ENCODE peak calls at places on chromosome X, in ten cellular contexts. I, T, S, U, D, R, K, H, J and A are unnamed samples.

GRCh38 chrX:106897259-106897658 is 5.9 kb downstream of the RIPPLY1 start:
- DNase-seq in U (peak), I (no peak), K (no peak), T (no peak), J (no peak), D (no peak), S (no peak), R (no peak), H (no peak), A (peak)

GRCh38 chrX:135572436-135572835 is 52.0 kb downstream of the INTS6L start:
- DNase-seq in D (peak), T (no peak), K (no peak), I (no peak), J (no peak), S (no peak), U (peak), H (no peak), R (no peak), A (no peak)

GRCh38 chrX:56853436-56853835 is 124.4 kb downstream of the NBDY start:
- DNase-seq in S (no peak), H (no peak), T (no peak), R (no peak), K (no peak), U (no peak), D (no peak), J (no peak), I (no peak), A (no peak)

GRCh38 chrX:129769467-129770154 is 10.1 kb upstream of the SASH3 start:
- DNase-seq in I (peak), T (no peak), H (no peak), D (peak), J (no peak), R (no peak), S (no peak), K (no peak), U (no peak), A (no peak)

GRCh38 chrX:107537815-107538214 is 88.4 kb downstream of the FRMPD3 start:
- DNase-seq in K (no peak), I (peak), U (peak), S (no peak), H (peak), T (peak), J (peak), D (peak), R (no peak), A (peak)

GRCh38 chrX:82087699-82088098 is 885.8 kb downstream of the SH3BGRL start:
- DNase-seq in H (no peak), D (no peak), K (no peak), S (no peak), I (no peak), U (no peak), T (no peak), J (no peak), R (no peak), A (no peak)

GRCh38 chrX:68732906-68733493 is 85.5 kb downstream of the STARD8 start:
- DNase-seq in D (peak), U (peak), R (no peak), J (peak), T (peak), I (peak), K (no peak), S (no peak), H (peak), A (peak)

GRCh38 chrX:92232182-92232581 is 453.0 kb downstream of the PCDH11X start:
- DNase-seq in I (no peak), K (no peak), J (peak), R (no peak), D (peak), T (no peak), H (peak), U (peak), S (no peak), A (no peak)

GRCh38 chrX:39690541-39691415 is 407.0 kb downstream of the BCOR start:
- DNase-seq in J (no peak), S (no peak), D (no peak), I (no peak), R (no peak), K (no peak), H (no peak), T (no peak), U (no peak), A (no peak)

GRCh38 chrX:45712067-45712466 is 511.4 kb upstream of the DIPK2B start:
- DNase-seq in R (no peak), U (peak), J (no peak), I (no peak), S (no peak), H (no peak), T (no peak), K (no peak), D (no peak), A (peak)

GRCh38 chrX:32673193-32673592 is 538.2 kb downstream of the DMD start:
- DNase-seq in R (no peak), I (no peak), U (no peak), T (no peak), S (no peak), J (no peak), H (peak), K (no peak), D (peak), A (no peak)

GRCh38 chrX:14051416-14051815 is 21.7 kb upstream of the GEMIN8 start:
- DNase-seq in U (no peak), T (no peak), J (no peak), K (no peak), H (peak), I (no peak), D (no peak), S (no peak), R (no peak), A (no peak)

GRCh38 chrX:18973527-18974192 is 10.3 kb downstream of the PHKA2 start:
- DNase-seq in S (no peak), H (no peak), K (no peak), R (no peak), T (peak), I (no peak), D (no peak), U (no peak), J (no peak), A (no peak)

GRCh38 chrX:47595701-47596655 is 13.7 kb downstream of the TIMP1 start:
- DNase-seq in H (no peak), J (no peak), K (no peak), S (no peak), R (no peak), U (no peak), I (no peak), T (no peak), D (no peak), A (no peak)

GRCh38 chrX:19810370-19810769 is 77.0 kb downstream of the SH3KBP1 start:
- DNase-seq in J (no peak), U (no peak), T (no peak), K (no peak), I (no peak), R (no peak), D (no peak), S (no peak), H (no peak), A (no peak)

GRCh38 chrX:15404712-15405111 is 20.5 kb upstream of the VEGFD start:
- DNase-seq in J (no peak), R (no peak), U (no peak), D (peak), S (no peak), T (peak), H (no peak), K (no peak), I (no peak), A (no peak)

GRCh38 chrX:37652589-37653271 is 32.9 kb upstream of the XK start:
- DNase-seq in J (no peak), D (no peak), K (no peak), U (no peak), R (no peak), I (no peak), T (no peak), S (no peak), H (no peak), A (no peak)

GRCh38 chrX:45385767-45386166 is 185.1 kb upstream of the DIPK2B start:
- DNase-seq in J (no peak), K (no peak), R (no peak), S (no peak), T (no peak), U (peak), D (no peak), I (no peak), H (no peak), A (no peak)

GRCh38 chrX:32868524-32868895 is 342.8 kb downstream of the DMD start:
- DNase-seq in I (no peak), T (no peak), H (no peak), S (no peak), D (no peak), R (no peak), J (no peak), K (no peak), U (no peak), A (no peak)

GRCh38 chrX:15973299-15973698 is 118.7 kb upstream of the AP1S2 start:
- DNase-seq in T (peak), U (peak), D (peak), J (peak), K (no peak), R (no peak), S (peak), I (no peak), H (peak), A (peak)

GRCh38 chrX:10048076-10048475 is 80.9 kb downstream of the CLDN34 start:
- DNase-seq in J (no peak), K (no peak), H (no peak), S (no peak), D (no peak), T (no peak), R (no peak), I (no peak), U (peak), A (no peak)

GRCh38 chrX:151801980-151802379 is 67.4 kb downstream of the CNGA2 start:
- DNase-seq in I (no peak), K (no peak), R (no peak), T (no peak), H (no peak), D (no peak), S (no peak), U (peak), J (peak), A (no peak)

GRCh38 chrX:116292183-116292582 is 121.6 kb downstream of the AGTR2 start:
- DNase-seq in H (no peak), I (no peak), T (no peak), K (no peak), J (no peak), S (no peak), R (no peak), D (no peak), U (no peak), A (no peak)

GRCh38 chrX:9627827-9628406 is 137.7 kb downstream of the GPR143 start:
- DNase-seq in I (no peak), D (no peak), K (no peak), U (peak), T (no peak), S (no peak), H (no peak), J (no peak), R (no peak), A (no peak)

GRCh38 chrX:30504309-30504708 is 73.3 kb downstream of the TASL start:
- DNase-seq in D (peak), H (peak), J (peak), I (no peak), T (no peak), K (peak), R (no peak), S (peak), U (peak), A (peak)

GRCh38 chrX:20412871-20413486 is 146.3 kb upstream of the RPS6KA3 start:
- DNase-seq in U (no peak), I (peak), T (no peak), J (no peak), K (no peak), R (no peak), D (no peak), H (no peak), S (peak), A (no peak)

GRCh38 chrX:1112321-1112720 is 100.1 kb downstream of the CRLF2 start:
- DNase-seq in U (no peak), I (no peak), H (no peak), K (no peak), T (no peak), R (no peak), J (no peak), S (no peak), D (no peak), A (no peak)